ENCODE peak calls at places on chromosomes 7 and 10, in ten cellular contexts. K is NCI-H1105; F is cardiac fibroblast; P is astrocyte of the cerebellum; V is CD8-positive, alpha-beta memory T cell; C is globus pallidus; T is upper lobe of right lung; Y is SK-N-SH; N is NCI-H748 treated with DMSO at 0.1 percent for 48 hours; O is HFF-Myc. S is an unnamed sample.

GRCh38 chr7:79598351-79598750 is 144.9 kb upstream of the MAGI2 start:
- DNase-seq in N (peak), Y (no peak), T (no peak), P (no peak), K (peak), V (no peak), C (no peak), O (no peak), F (no peak), S (no peak)

GRCh38 chr7:17498230-17498629 is 199.8 kb downstream of the AHR start:
- DNase-seq in K (no peak), T (no peak), F (no peak), Y (no peak), V (no peak), O (no peak), N (no peak), C (no peak), P (no peak), S (no peak)

GRCh38 chr7:106254525-106255128 is 30.2 kb downstream of the NAMPT start:
- DNase-seq in V (no peak), F (no peak), Y (no peak), K (no peak), O (no peak), P (no peak), N (no peak), T (no peak), C (no peak), S (no peak)

GRCh38 chr10:124093076-124093773 is at the start of gene CHST15:
- DNase-seq in F (peak), T (peak), K (peak), V (no peak), Y (peak), N (no peak), P (peak), C (peak), O (peak), S (peak)

GRCh38 chr10:74888947-74889661 is 62.7 kb downstream of the KAT6B start:
- DNase-seq in C (peak), T (no peak), P (no peak), K (no peak), V (no peak), O (no peak), Y (no peak), F (peak), N (no peak), S (no peak)

GRCh38 chr10:113978802-113979201 is 64.9 kb upstream of the ADRB1 start:
- DNase-seq in P (no peak), C (peak), V (no peak), F (no peak), O (no peak), T (no peak), Y (no peak), K (no peak), N (no peak), S (peak)

GRCh38 chr7:20721086-20721485 is 65.6 kb downstream of the SP8 start:
- DNase-seq in V (no peak), N (no peak), P (no peak), O (no peak), Y (no peak), K (no peak), F (no peak), C (no peak), T (no peak), S (no peak)

GRCh38 chr7:117837841-117838240 is 35.4 kb downstream of the CTTNBP2 start:
- DNase-seq in O (no peak), K (no peak), Y (no peak), P (no peak), T (no peak), F (no peak), N (no peak), V (no peak), C (no peak), S (no peak)

GRCh38 chr10:44385726-44386438 is 985 bp upstream of the CXCL12 start:
- DNase-seq in N (no peak), C (no peak), O (no peak), V (no peak), Y (peak), T (peak), K (no peak), P (no peak), F (no peak), S (no peak)

GRCh38 chr7:152126741-152127140 is 101.3 kb downstream of the GALNT11 start:
- DNase-seq in K (no peak), P (no peak), F (no peak), N (no peak), C (no peak), T (no peak), Y (no peak), O (no peak), V (no peak), S (peak)

GRCh38 chr10:100930368-100930767 is 17.6 kb downstream of the SLF2 start:
- DNase-seq in V (no peak), F (no peak), N (no peak), P (no peak), T (no peak), Y (no peak), C (peak), K (no peak), O (no peak), S (no peak)

GRCh38 chr7:112721395-112721794 is 68.8 kb downstream of the TMEM168 start:
- DNase-seq in N (no peak), F (peak), T (no peak), K (no peak), V (no peak), C (no peak), O (no peak), P (peak), Y (no peak), S (no peak)

S was measured in putamen.